ENCODE peak calls at places on chromosomes 7 and 10, in four cellular contexts. One of them, this sample, is unnamed.

GRCh38 chr7:37924399-37924798 is 4.0 kb downstream of the EPDR1 start:
- DNase-seq in sigmoid colon: no peak
- DNase-seq in fibroblast of lung: peak; percentile 73
- DNase-seq in kidney epithelial cell: no peak
- DNase-seq in this sample: no peak

GRCh38 chr10:60869916-60870728 is 73.9 kb downstream of the RHOBTB1 start:
- DNase-seq in sigmoid colon: no peak
- DNase-seq in fibroblast of lung: no peak
- DNase-seq in kidney epithelial cell: no peak
- DNase-seq in this sample: no peak

GRCh38 chr10:54133201-54133600 is 667.8 kb downstream of the PCDH15 start:
- DNase-seq in sigmoid colon: no peak
- DNase-seq in fibroblast of lung: no peak
- DNase-seq in kidney epithelial cell: no peak
- DNase-seq in this sample: no peak

GRCh38 chr10:90930971-90931841 is 10.3 kb upstream of the ANKRD1 start:
- DNase-seq in sigmoid colon: no peak
- DNase-seq in fibroblast of lung: peak; percentile 99
- DNase-seq in kidney epithelial cell: peak; percentile 59
- DNase-seq in this sample: peak; percentile 88

GRCh38 chr10:84608126-84608525 is 279.7 kb downstream of the CCSER2 start:
- DNase-seq in sigmoid colon: no peak
- DNase-seq in fibroblast of lung: no peak
- DNase-seq in kidney epithelial cell: no peak
- DNase-seq in this sample: no peak

GRCh38 chr7:64114791-64115190 is 69.6 kb downstream of the ZNF727 start:
- DNase-seq in sigmoid colon: no peak
- DNase-seq in fibroblast of lung: no peak
- DNase-seq in kidney epithelial cell: no peak
- DNase-seq in this sample: no peak

GRCh38 chr7:101121996-101122932 is 4.6 kb upstream of the SERPINE1 start:
- DNase-seq in sigmoid colon: peak; percentile 91
- DNase-seq in fibroblast of lung: peak; percentile 100
- DNase-seq in kidney epithelial cell: peak; percentile 92
- DNase-seq in this sample: peak; percentile 97

GRCh38 chr10:60282771-60283353 is 106.8 kb downstream of the ANK3 start:
- DNase-seq in sigmoid colon: no peak
- DNase-seq in fibroblast of lung: peak; percentile 91
- DNase-seq in kidney epithelial cell: peak; percentile 69
- DNase-seq in this sample: peak; percentile 50

GRCh38 chr10:100501423-100501822 is 18.2 kb downstream of the SEC31B start:
- DNase-seq in sigmoid colon: no peak
- DNase-seq in fibroblast of lung: no peak
- DNase-seq in kidney epithelial cell: no peak
- DNase-seq in this sample: no peak

GRCh38 chr10:100498059-100498458 is 21.6 kb downstream of the SEC31B start:
- DNase-seq in sigmoid colon: no peak
- DNase-seq in fibroblast of lung: no peak
- DNase-seq in kidney epithelial cell: no peak
- DNase-seq in this sample: no peak

DNA sequence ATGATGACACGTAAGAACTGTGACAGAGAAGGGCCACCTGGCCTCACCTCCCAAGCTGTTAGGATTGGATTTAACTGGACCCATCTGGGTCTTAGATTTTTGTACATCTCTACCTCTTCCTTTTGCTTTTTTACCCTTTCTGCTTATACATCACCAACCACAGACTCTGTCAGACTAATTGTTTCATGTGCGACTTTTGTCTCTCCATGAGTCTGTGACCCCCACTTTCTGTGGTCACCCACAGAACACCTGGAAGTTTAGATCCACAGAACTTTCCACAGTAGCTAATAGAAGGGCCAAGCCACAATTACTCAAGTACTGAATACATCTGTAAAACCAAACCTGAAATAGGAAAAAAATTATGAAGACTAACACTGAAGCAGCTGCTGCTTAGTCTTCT is 23.1 kb downstream of the SEC31B start:
- DNase-seq in sigmoid colon: no peak
- DNase-seq in fibroblast of lung: no peak
- DNase-seq in kidney epithelial cell: no peak
- DNase-seq in this sample: no peak
- H3K36me3 ChIP-seq in sigmoid colon: peaks cover 14% of the 10 kb centered on the region
- H3K36me3 ChIP-seq in fibroblast of lung: no peaks in the 10 kb centered on the region
- H3K36me3 ChIP-seq in kidney epithelial cell: no peaks in the 10 kb centered on the region
- H3K36me3 ChIP-seq in this sample: peaks cover 7% of the 10 kb centered on the region

GRCh38 chr10:27784272-27784671 is 38.7 kb upstream of the MKX start:
- DNase-seq in sigmoid colon: no peak
- DNase-seq in fibroblast of lung: no peak
- DNase-seq in kidney epithelial cell: no peak
- DNase-seq in this sample: no peak
- H3K4me3 ChIP-seq in sigmoid colon: no peak overlapping the region
- H3K4me3 ChIP-seq in fibroblast of lung: no peak overlapping the region
- H3K4me3 ChIP-seq in kidney epithelial cell: no peak overlapping the region
- H3K4me3 ChIP-seq in this sample: no peak overlapping the region

GRCh38 chr10:4147214-4147613 is 362.2 kb upstream of the KLF6 start:
- DNase-seq in sigmoid colon: no peak
- DNase-seq in fibroblast of lung: no peak
- DNase-seq in kidney epithelial cell: no peak
- DNase-seq in this sample: no peak

GRCh38 chr10:4154317-4154716 is 369.3 kb upstream of the KLF6 start:
- DNase-seq in sigmoid colon: no peak
- DNase-seq in fibroblast of lung: no peak
- DNase-seq in kidney epithelial cell: no peak
- DNase-seq in this sample: no peak

GRCh38 chr10:4150676-4151075 is 365.7 kb upstream of the KLF6 start:
- DNase-seq in sigmoid colon: no peak
- DNase-seq in fibroblast of lung: no peak
- DNase-seq in kidney epithelial cell: no peak
- DNase-seq in this sample: no peak

DNA sequence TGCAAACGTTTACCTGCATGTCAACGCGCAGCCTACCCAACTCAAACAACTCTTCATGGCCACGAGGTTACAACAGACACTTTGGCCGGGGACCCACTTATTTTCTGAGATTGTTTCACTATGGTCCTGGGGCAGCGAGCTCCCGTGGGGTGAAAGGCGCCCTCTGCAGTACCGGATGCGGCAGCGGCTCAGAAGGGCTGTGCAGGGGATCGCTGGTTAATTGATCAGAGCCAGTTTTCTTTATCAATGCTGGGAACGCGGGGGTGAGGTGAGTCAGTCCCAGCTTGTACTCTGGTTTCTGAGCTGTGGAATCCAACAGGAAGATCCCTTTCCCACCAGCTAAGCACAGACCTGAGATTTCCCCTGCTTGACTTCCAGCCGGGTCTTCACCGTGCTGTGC is 366.5 kb upstream of the KLF6 start:
- DNase-seq in sigmoid colon: no peak
- DNase-seq in fibroblast of lung: peak; percentile 26
- DNase-seq in kidney epithelial cell: no peak
- DNase-seq in this sample: no peak
- TF ChIP-seq CTCF in sigmoid colon: no peak
- TF ChIP-seq CTCF in fibroblast of lung: no peak
- TF ChIP-seq CTCF in kidney epithelial cell: no peak
- TF ChIP-seq CTCF in this sample: no peak

GRCh38 chr10:97656777-97657176 is 16.3 kb downstream of the PI4K2A start:
- DNase-seq in sigmoid colon: no peak
- DNase-seq in fibroblast of lung: no peak
- DNase-seq in kidney epithelial cell: no peak
- DNase-seq in this sample: no peak
- H3K36me3 ChIP-seq in sigmoid colon: no peaks in the 10 kb centered on the region
- H3K36me3 ChIP-seq in fibroblast of lung: peaks cover 9% of the 10 kb centered on the region
- H3K36me3 ChIP-seq in kidney epithelial cell: no peaks in the 10 kb centered on the region
- H3K36me3 ChIP-seq in this sample: peaks cover 9% of the 10 kb centered on the region